ENCODE peak calls at places on chromosomes 2 and 18, in eight cellular contexts. T is A549, A is stomach, E is H1, I is K562, H is ovary, J is transverse colon, R is upper lobe of left lung. B is an unnamed sample.

GRCh38 chr2:189763908-189764661 is 1.5 kb upstream of the OSGEPL1 start:
- DNase-seq in J (no peak), H (no peak), R (no peak), A (no peak), T (peak; percentile 10), E (no peak), I (no peak), B (no peak)

GRCh38 chr2:190408538-190409271 is 550 bp downstream of the MFSD6 start:
- DNase-seq in E (peak; percentile 61), H (peak; percentile 32), R (peak; percentile 69), J (peak; percentile 72), A (peak; percentile 70), T (peak; percentile 53), I (peak; percentile 57), B (peak; percentile 76)

GRCh38 chr2:219437690-219438089 is 3.0 kb downstream of the SPEG start:
- DNase-seq in J (no peak), R (no peak), H (no peak), I (no peak), E (no peak), A (no peak), T (no peak), B (no peak)

GRCh38 chr2:221104391-221104811 is 467.7 kb downstream of the EPHA4 start:
- DNase-seq in J (no peak), H (peak; percentile 48), E (peak; percentile 51), T (no peak), R (peak; percentile 41), A (peak; percentile 34), I (no peak), B (no peak)

GRCh38 chr18:59697236-59697932 is at the start of gene CCBE1:
- DNase-seq in I (peak; percentile 63), T (peak; percentile 67), R (peak; percentile 47), A (peak; percentile 79), E (peak; percentile 96), H (peak; percentile 79), J (peak; percentile 72), B (peak; percentile 78)

GRCh38 chr2:134235771-134236170 is 18.1 kb upstream of the MGAT5 start:
- DNase-seq in I (no peak), T (no peak), E (no peak), A (no peak), J (no peak), R (no peak), H (no peak), B (no peak)

GRCh38 chr2:102194609-102195268 is 7.9 kb downstream of the IL1RL2 start:
- DNase-seq in H (no peak), I (no peak), A (no peak), T (no peak), J (no peak), R (no peak), E (no peak), B (no peak)

GRCh38 chr2:38073211-38074005 is 2.5 kb downstream of the CYP1B1 start:
- DNase-seq in J (no peak), E (peak; percentile 73), I (no peak), T (peak; percentile 26), H (no peak), A (no peak), R (no peak), B (no peak)

GRCh38 chr18:35178260-35178659 is 62.6 kb upstream of the ZNF397 start:
- DNase-seq in I (no peak), A (no peak), J (no peak), R (no peak), H (no peak), E (no peak), T (no peak), B (no peak)

GRCh38 chr2:231187736-231188505 is 10.5 kb upstream of the ARMC9 start:
- DNase-seq in J (no peak), H (peak; percentile 64), R (no peak), I (no peak), T (no peak), A (peak; percentile 22), E (no peak), B (no peak)

GRCh38 chr2:231752056-231752455 is 29.0 kb downstream of the PDE6D start:
- DNase-seq in R (no peak), E (no peak), J (no peak), H (no peak), A (no peak), T (no peak), I (no peak), B (no peak)

GRCh38 chr2:19757586-19757985 is 144.2 kb downstream of the TTC32 start:
- DNase-seq in H (no peak), R (no peak), J (no peak), E (no peak), A (no peak), I (no peak), T (no peak), B (no peak)

GRCh38 chr18:9628984-9629383 is 14.6 kb upstream of the PPP4R1 start:
- DNase-seq in A (no peak), R (no peak), T (no peak), E (no peak), J (no peak), I (no peak), H (no peak), B (no peak)

GRCh38 chr18:40037386-40037785 is 1917.6 kb upstream of the PIK3C3 start:
- DNase-seq in E (no peak), A (no peak), H (no peak), T (no peak), R (no peak), I (no peak), J (no peak), B (no peak)
- TF ChIP-seq EP300 in E (no peak), A (no peak), H (no peak), T (no peak), R (no peak), I (no peak), J (no peak), B (no peak)

DNA sequence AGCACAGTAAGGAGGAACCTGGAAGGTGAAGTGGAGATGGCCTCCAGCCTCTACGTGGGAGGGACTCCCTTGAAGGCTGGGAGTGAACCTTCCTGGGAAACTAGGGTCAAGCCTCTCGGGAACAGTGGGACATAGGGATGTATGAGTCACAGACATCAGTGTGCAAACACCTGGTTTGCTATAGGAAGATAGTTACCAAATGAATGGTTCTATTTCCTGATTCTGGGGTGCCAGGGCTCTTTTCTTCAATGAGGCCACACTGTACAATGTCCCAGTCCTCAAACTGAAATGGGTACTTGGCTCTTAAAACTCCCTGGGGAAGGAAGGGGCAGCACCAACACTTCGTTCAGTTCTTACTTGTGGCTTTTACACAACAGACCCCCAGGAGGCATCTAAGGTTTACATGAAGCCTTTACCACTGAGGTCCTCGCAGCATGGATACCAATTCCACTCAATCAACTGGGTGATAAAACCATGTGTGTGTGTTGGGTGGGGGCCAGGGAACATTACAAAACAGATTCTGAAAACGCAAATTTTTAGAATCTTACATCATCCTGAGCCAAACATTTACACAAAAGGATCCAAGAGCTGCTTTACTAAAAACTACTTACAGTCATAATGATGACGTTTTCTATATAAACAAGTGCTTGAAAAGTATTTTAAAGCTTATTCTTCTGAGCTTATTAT is 10.4 kb downstream of the ERFE start:
- DNase-seq in E (no peak), I (peak; percentile 63), R (peak; percentile 43), H (peak; percentile 37), J (no peak), T (peak; percentile 63), A (no peak), B (no peak)
- H3K4me3 ChIP-seq in E (no peak overlapping the region), I (no peak overlapping the region), R (no peak overlapping the region), H (no peak overlapping the region), J (no peak overlapping the region), T (peak overlapping the region; percentile 15), A (no peak overlapping the region), B (no peak overlapping the region)

GRCh38 chr2:47519147-47519537 is 116.2 kb downstream of the MSH2 start:
- DNase-seq in J (no peak), R (no peak), A (no peak), T (no peak), E (no peak), I (no peak), H (no peak), B (no peak)

GRCh38 chr2:47520302-47520630 is 117.3 kb downstream of the MSH2 start:
- DNase-seq in E (no peak), R (no peak), T (no peak), J (no peak), I (no peak), H (no peak), A (no peak), B (no peak)

GRCh38 chr2:47519604-47520301 is 116.8 kb downstream of the MSH2 start:
- DNase-seq in J (no peak), I (no peak), E (no peak), R (no peak), T (no peak), H (no peak), A (no peak), B (no peak)

GRCh38 chr2:47521666-47522285 is 118.8 kb downstream of the MSH2 start:
- DNase-seq in J (no peak), A (no peak), I (no peak), H (no peak), R (no peak), T (no peak), E (no peak), B (no peak)

DNA sequence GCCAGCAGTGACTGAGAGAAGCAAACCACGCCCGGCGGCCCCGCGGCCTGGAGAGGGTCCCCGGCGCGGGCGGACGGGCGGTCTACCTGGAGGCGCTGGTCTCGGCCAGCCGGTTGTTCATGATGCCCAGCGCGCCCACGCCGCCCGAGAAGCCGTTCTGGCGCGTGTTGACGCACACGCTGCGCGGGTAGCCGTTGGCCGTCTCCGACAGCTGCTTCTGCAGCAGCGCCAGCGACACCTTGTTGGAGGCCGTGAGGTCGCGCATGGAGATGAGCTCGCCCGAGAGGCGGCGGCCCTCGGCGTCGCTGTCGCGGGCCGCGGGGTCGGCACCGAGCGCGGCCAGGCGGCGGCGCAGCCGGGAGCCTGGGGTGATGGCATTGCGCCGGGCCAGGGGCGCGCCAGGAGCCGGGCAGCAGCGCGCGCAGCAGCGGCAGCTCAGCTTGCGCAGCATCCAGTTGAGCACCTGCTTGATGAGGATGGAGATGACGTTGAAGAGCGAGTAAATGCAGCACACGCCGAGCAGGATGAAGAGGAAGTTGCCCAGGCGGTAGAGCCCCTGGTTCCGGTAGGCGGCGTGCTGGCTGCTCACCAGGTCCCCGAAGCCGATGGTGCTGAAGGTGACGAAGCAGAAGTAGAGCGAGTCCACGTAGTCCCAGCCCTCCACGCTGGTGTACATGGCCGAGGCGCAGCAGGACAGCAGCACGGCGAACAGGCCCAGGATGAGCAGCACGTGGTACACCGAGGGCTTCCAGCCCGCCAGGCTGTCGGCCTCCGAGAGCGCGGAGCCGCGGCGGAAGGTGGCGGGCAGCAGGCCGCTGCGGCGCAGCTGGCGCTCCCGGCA is 118.1 kb downstream of the MSH2 start:
- DNase-seq in T (peak; percentile 83), R (peak; percentile 42), I (no peak), A (peak; percentile 46), H (peak; percentile 17), J (peak; percentile 65), E (peak; percentile 61), B (no peak)
- TF ChIP-seq CTCF in T (peak; percentile 62), R (peak; percentile 27), I (no peak), A (no peak), H (no peak), J (peak; percentile 9), E (no peak), B (no peak)

DNA sequence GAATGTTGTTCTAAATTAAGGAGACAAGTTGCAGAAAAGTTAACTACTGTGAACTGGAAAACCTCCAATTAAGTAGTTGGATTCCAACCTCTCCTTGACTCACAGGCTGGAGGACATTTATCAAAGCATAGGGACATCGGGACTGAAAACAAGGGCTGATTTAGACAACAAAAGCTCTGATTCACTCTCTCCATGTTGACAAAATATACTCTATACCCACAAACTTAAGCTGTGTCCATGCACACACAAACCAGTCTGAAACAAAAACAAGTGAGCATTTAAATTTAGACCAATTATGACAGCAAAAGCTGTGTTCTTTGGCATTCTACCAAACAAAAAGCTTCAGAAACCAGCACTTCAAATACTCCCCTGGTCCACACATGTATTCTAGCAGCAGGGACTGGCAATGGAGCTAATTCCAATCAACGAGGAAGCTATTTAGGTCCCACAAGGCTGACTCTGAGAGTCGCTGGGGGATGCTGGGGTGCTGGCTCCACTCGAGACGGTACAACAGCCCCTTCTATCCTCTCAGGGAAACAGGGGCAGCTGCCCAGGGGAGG is 71.4 kb downstream of the NXPH2 start:
- DNase-seq in I (no peak), T (no peak), A (no peak), H (peak; percentile 13), J (no peak), E (no peak), R (no peak), B (no peak)
- TF ChIP-seq EP300 in I (no peak), T (no peak), A (no peak), H (no peak), J (no peak), E (no peak), R (no peak), B (no peak)